ENCODE peak calls at places on chromosomes 4 and X, in five cellular contexts. B is testis, X is neural crest cell, L is AG09309, S is PC-9. N is an unnamed sample.
A peak's percentile ranks its signal among the peaks of the same experiment; 100 is the strongest.

GRCh38 chr4:177016541-177017141 is 223.9 kb upstream of the VEGFC start:
- DNase-seq in B (no peak), X (no peak), L (no peak), S (no peak), N (no peak)

GRCh38 chr4:11505225-11505971 is 76.7 kb upstream of the HS3ST1 start:
- DNase-seq in B (no peak), X (no peak), L (no peak), S (peak; percentile 98), N (no peak)

GRCh38 chrX:39822133-39822748 is 275.5 kb downstream of the BCOR start:
- DNase-seq in B (no peak), X (no peak), L (no peak), S (no peak), N (no peak)

GRCh38 chr4:84258905-84259830 is 239.9 kb downstream of the NKX6-1 start:
- DNase-seq in B (no peak), X (no peak), L (no peak), S (no peak), N (peak; percentile 16)

GRCh38 chr4:129446074-129446473 is 350.1 kb downstream of the C4orf33 start:
- DNase-seq in B (no peak), X (no peak), L (no peak), S (no peak), N (peak; percentile 26)

GRCh38 chr4:3320361-3321023 is 27.7 kb downstream of the RGS12 start:
- DNase-seq in B (no peak), X (no peak), L (no peak), S (no peak), N (peak; percentile 3)

GRCh38 chrX:96551320-96551872 is 133.2 kb upstream of the DIAPH2 start:
- DNase-seq in B (no peak), X (no peak), L (no peak), S (no peak), N (no peak)

GRCh38 chr4:154164931-154165839 is 326.4 kb downstream of the DCHS2 start:
- DNase-seq in B (peak; percentile 19), X (no peak), L (peak; percentile 99), S (peak; percentile 70), N (no peak)

GRCh38 chr4:119118397-119118796 is 17.2 kb upstream of the MYOZ2 start:
- DNase-seq in B (no peak), X (no peak), L (no peak), S (no peak), N (no peak)

GRCh38 chr4:14910411-14910810 is 91.9 kb upstream of the CPEB2 start:
- DNase-seq in B (no peak), X (no peak), L (no peak), S (no peak), N (no peak)

GRCh38 chr4:82372874-82373815 is 646 bp downstream of the HNRNPD start:
- DNase-seq in B (peak; percentile 88), X (peak; percentile 65), L (no peak), S (peak; percentile 69), N (peak; percentile 89)

GRCh38 chrX:24341795-24342194 is 18.6 kb upstream of the SUPT20HL1 start:
- DNase-seq in B (no peak), X (no peak), L (peak; percentile 64), S (no peak), N (no peak)

GRCh38 chr4:94409375-94409679 is 42.4 kb upstream of the PDLIM5 start:
- DNase-seq in B (no peak), X (no peak), L (no peak), S (no peak), N (no peak)

GRCh38 chr4:53552711-53553110 is 38.6 kb downstream of the LNX1 start:
- DNase-seq in B (no peak), X (no peak), L (no peak), S (no peak), N (no peak)

GRCh38 chr4:124135409-124135813 is 577.1 kb downstream of the ANKRD50 start:
- DNase-seq in B (no peak), X (no peak), L (no peak), S (no peak), N (no peak)

GRCh38 chr4:61805979-61806378 is 605.9 kb downstream of the ADGRL3 start:
- DNase-seq in B (no peak), X (no peak), L (no peak), S (no peak), N (no peak)

GRCh38 chr4:8373270-8373972 is 67.1 kb downstream of the ACOX3 start:
- DNase-seq in B (no peak), X (no peak), L (no peak), S (no peak), N (no peak)

GRCh38 chr4:65777270-65777669 is 107.0 kb upstream of the EPHA5 start:
- DNase-seq in B (no peak), X (no peak), L (no peak), S (no peak), N (no peak)

GRCh38 chrX:19611636-19612376 is 96.5 kb upstream of the MAP3K15 start:
- DNase-seq in B (no peak), X (no peak), L (no peak), S (no peak), N (no peak)

GRCh38 chrX:151151668-151152267 is 24.6 kb upstream of the GPR50 start:
- DNase-seq in B (peak; percentile 46), X (no peak), L (peak; percentile 21), S (peak; percentile 46), N (peak; percentile 11)

GRCh38 chr4:616911-617643 is 8.3 kb upstream of the PDE6B start:
- DNase-seq in B (no peak), X (no peak), L (no peak), S (no peak), N (no peak)

GRCh38 chrX:23559975-23560374 is 107.3 kb upstream of the PRDX4 start:
- DNase-seq in B (no peak), X (no peak), L (no peak), S (no peak), N (no peak)

GRCh38 chrX:38018734-38019410 is 12.5 kb downstream of the SYTL5 start:
- DNase-seq in B (peak; percentile 29), X (no peak), L (no peak), S (no peak), N (no peak)

GRCh38 chrX:119417376-119417775 is 18.2 kb downstream of the SLC25A43 start:
- DNase-seq in B (no peak), X (no peak), L (no peak), S (no peak), N (no peak)

GRCh38 chrX:119421306-119421705 is 22.2 kb downstream of the SLC25A43 start:
- DNase-seq in B (no peak), X (no peak), L (no peak), S (no peak), N (no peak)

GRCh38 chrX:119419898-119420297 is 20.8 kb downstream of the SLC25A43 start:
- DNase-seq in B (no peak), X (no peak), L (no peak), S (no peak), N (no peak)

GRCh38 chrX:119419146-119419545 is 20.0 kb downstream of the SLC25A43 start:
- DNase-seq in B (no peak), X (no peak), L (no peak), S (no peak), N (no peak)

DNA sequence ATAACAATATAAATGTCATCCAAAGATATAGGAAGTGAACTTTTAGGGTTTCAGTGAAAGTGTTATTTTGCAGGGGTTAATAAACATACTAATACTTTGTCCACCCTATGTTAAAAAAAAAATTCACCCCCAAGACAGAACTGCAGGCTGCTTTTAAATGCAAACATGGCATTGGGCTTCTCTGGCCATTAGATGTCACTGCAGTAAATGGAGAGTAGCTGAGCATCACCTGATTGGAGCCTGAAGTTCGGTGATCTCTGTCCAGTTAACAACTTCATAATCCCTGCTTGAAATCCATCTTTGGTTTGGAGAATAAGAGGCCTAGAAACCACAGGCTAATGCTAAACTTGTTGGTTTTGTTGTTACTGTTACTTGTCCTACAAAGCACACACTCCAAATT is 18.7 kb downstream of the SLC25A43 start:
- DNase-seq in B (no peak), X (no peak), L (no peak), S (no peak), N (no peak)
- TF ChIP-seq CTCF in B (no peak), X (no peak), L (peak; percentile 15), S (peak; percentile 25), N (peak; percentile 32)

GRCh38 chr4:187993827-187994226 is 1.7 kb upstream of the ZFP42 start:
- DNase-seq in B (peak; percentile 35), X (peak; percentile 30), L (no peak), S (no peak), N (no peak)
- TF ChIP-seq CTCF in B (no peak), X (peak; percentile 66), L (peak; percentile 39), S (peak; percentile 57), N (peak; percentile 30)

DNA sequence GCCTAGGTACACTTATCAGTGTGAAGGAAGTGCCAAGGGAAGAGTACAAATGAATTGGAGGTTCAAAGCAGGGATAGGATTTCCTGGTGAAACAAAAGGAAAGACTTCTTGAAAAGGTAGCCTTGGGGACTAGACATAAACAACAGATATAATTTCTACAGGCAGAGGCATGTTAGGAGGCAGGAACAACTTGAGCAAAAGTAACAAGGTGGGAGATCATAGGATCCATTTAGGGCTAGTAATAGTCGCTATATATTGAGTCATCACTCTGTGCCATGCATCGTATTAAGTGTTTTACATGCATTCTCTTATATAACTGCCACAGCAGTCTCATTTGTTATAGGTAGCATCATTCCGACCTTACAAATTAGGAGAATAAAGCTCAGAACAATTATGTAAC is 98.3 kb upstream of the EOLA2 start:
- DNase-seq in B (no peak), X (no peak), L (no peak), S (no peak), N (no peak)
- TF ChIP-seq CTCF in B (no peak), X (no peak), L (no peak), S (no peak), N (no peak)

DNA sequence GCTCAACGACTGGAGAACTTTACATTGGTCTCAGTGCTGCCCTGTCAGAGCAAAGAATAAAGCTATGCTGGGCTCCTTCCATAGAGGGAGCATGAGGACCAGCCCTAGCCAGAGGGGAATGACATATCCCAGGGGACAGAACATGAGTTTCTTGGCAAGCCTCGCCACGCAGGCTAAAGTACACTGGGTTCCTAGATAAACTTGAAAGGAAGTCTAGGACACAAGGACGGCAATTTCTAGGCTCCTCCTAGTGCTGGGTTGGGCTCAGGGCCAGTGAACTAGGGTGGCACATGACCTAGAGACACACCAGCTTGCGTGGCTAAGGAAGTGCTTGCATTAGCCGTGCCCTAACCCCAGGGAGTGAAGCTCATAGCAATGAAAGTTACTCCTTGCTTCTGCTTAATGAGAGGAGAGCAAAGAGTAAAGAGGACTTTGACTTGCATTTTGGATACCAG is 141.0 kb downstream of the MAB21L2 start:
- DNase-seq in B (peak; percentile 95), X (no peak), L (no peak), S (no peak), N (peak; percentile 85)
- TF ChIP-seq CTCF in B (no peak), X (no peak), L (no peak), S (no peak), N (peak; percentile 77)

DNA sequence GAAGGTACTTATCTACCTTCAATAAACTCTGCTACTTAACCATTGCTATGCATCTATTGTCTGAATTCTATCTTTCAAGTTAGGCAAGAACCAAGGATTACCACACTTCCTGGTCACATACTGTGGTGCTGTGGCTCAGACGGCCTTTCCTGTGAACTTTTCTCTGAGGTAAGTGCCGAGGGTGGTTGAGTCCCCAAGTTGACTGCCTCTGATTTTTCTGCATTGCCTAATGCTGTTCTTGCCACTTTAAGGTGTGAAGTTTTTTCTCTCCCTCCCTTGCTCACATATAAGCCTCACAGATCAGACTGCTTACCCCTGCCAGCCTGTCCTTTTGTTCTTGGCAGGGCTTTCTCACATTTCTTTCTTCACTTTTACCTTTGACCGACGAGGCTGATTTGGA is 348.0 kb upstream of the POU3F4 start:
- DNase-seq in B (no peak), X (no peak), L (no peak), S (no peak), N (no peak)
- TF ChIP-seq CTCF in B (no peak), X (no peak), L (no peak), S (no peak), N (no peak)